ENCODE peak calls at places on chromosome 1, in eight cellular contexts. X, G, P, U, L, N, Q and Z are unnamed samples. For H3K36me3, the result is how much of the 10 kb centered on the place peaks cover.

GRCh38 chr1:59990470-59990869 is 63.9 kb upstream of the CYP2J2 start:
- DNase-seq in U (no peak), P (no peak), G (no peak), Q (no peak), L (no peak), N (peak), X (no peak), Z (no peak)

GRCh38 chr1:210332233-210332632 is 3.5 kb downstream of the HHAT start:
- DNase-seq in L (no peak), G (no peak), N (no peak), U (no peak), X (peak), Q (no peak), P (no peak), Z (no peak)

GRCh38 chr1:227788279-227789041 is 27.0 kb upstream of the PRSS38 start:
- DNase-seq in P (peak), X (peak), Q (peak), N (no peak), U (peak), G (peak), L (peak), Z (peak)

GRCh38 chr1:42529724-42530161 is 66.7 kb downstream of the CCDC30 start:
- DNase-seq in P (no peak), X (peak), G (no peak), Q (no peak), L (no peak), U (no peak), N (no peak), Z (peak)

GRCh38 chr1:59510249-59510648 is 213.4 kb downstream of the FGGY start:
- DNase-seq in X (no peak), U (no peak), G (no peak), P (no peak), Q (no peak), N (no peak), L (no peak), Z (no peak)

GRCh38 chr1:212283741-212284140 is 1.5 kb upstream of the PPP2R5A start:
- DNase-seq in P (no peak), Q (no peak), U (no peak), L (no peak), G (no peak), N (no peak), X (peak), Z (no peak)

GRCh38 chr1:51268675-51269033 is 32.6 kb downstream of the RNF11 start:
- DNase-seq in G (no peak), N (no peak), U (no peak), L (no peak), X (no peak), Q (no peak), P (no peak), Z (peak)

GRCh38 chr1:1510912-1511532 is 940 bp upstream of the ATAD3A start:
- DNase-seq in X (peak), N (peak), G (peak), L (peak), Q (peak), P (peak), U (peak), Z (peak)

GRCh38 chr1:159171254-159171687 is at the start of gene CADM3:
- DNase-seq in Q (peak), U (no peak), P (no peak), X (no peak), N (peak), G (peak), L (peak), Z (no peak)

GRCh38 chr1:207854001-207854400 is 56.9 kb downstream of the CD34 start:
- DNase-seq in N (no peak), X (no peak), Q (no peak), P (no peak), U (no peak), G (no peak), L (no peak), Z (no peak)

GRCh38 chr1:67717876-67718275 is 32.9 kb downstream of the GADD45A start:
- DNase-seq in P (no peak), U (no peak), L (no peak), Q (no peak), X (peak), G (no peak), N (no peak), Z (peak)

GRCh38 chr1:44029911-44030605 is 1.2 kb downstream of the SLC6A9 start:
- DNase-seq in Q (peak), N (peak), U (peak), G (peak), L (peak), P (peak), X (peak), Z (peak)

GRCh38 chr1:24726741-24727140 is 18.5 kb upstream of the CLIC4 start:
- DNase-seq in N (no peak), P (peak), X (no peak), L (no peak), Q (no peak), U (no peak), G (no peak), Z (no peak)

GRCh38 chr1:220783453-220783852 is 3.3 kb upstream of the MTARC1 start:
- DNase-seq in Q (no peak), U (no peak), G (no peak), P (no peak), X (no peak), L (no peak), N (no peak), Z (no peak)

GRCh38 chr1:25743164-25744139 is 56.5 kb upstream of the SELENON start:
- DNase-seq in N (no peak), U (no peak), Q (no peak), G (peak), X (no peak), L (no peak), P (no peak), Z (peak)

GRCh38 chr1:111924786-111925185 is 64.7 kb downstream of the KCND3 start:
- DNase-seq in X (no peak), P (no peak), Q (no peak), U (no peak), N (no peak), G (no peak), L (no peak), Z (no peak)

GRCh38 chr1:2257245-2257627 is 29.1 kb downstream of the SKI start:
- DNase-seq in Q (peak), N (no peak), X (no peak), L (peak), P (no peak), U (no peak), G (no peak), Z (peak)

GRCh38 chr1:218772575-218772974 is 401.1 kb upstream of the LYPLAL1 start:
- DNase-seq in G (no peak), P (no peak), X (peak), U (no peak), L (no peak), Q (no peak), N (no peak), Z (peak)

GRCh38 chr1:118949317-118949716 is 38.8 kb downstream of the TBX15 start:
- DNase-seq in N (no peak), G (no peak), L (no peak), P (no peak), Q (no peak), X (no peak), U (no peak), Z (peak)

GRCh38 chr1:115112496-115113375 is 23.4 kb upstream of the TSPAN2 start:
- DNase-seq in X (peak), P (peak), G (peak), N (peak), Q (peak), L (peak), U (peak), Z (peak)

GRCh38 chr1:61323681-61324328 is 241.4 kb downstream of the NFIA start:
- DNase-seq in Q (no peak), X (peak), G (no peak), N (no peak), L (no peak), P (no peak), U (no peak), Z (no peak)

GRCh38 chr1:46284597-46285564 is 18.5 kb downstream of the LRRC41 start:
- DNase-seq in U (no peak), L (no peak), G (peak), N (no peak), X (no peak), P (no peak), Q (no peak), Z (peak)

GRCh38 chr1:37149296-37149695 is 115.0 kb upstream of the GRIK3 start:
- DNase-seq in Q (no peak), P (no peak), U (no peak), X (no peak), N (no peak), L (no peak), G (no peak), Z (no peak)

GRCh38 chr1:37147397-37147831 is 113.1 kb upstream of the GRIK3 start:
- DNase-seq in X (no peak), L (no peak), G (no peak), N (no peak), U (no peak), Q (no peak), P (no peak), Z (no peak)

GRCh38 chr1:37146071-37146470 is 111.8 kb upstream of the GRIK3 start:
- DNase-seq in N (no peak), P (peak), G (no peak), L (no peak), U (no peak), X (no peak), Q (peak), Z (no peak)

GRCh38 chr1:37150986-37151385 is 116.7 kb upstream of the GRIK3 start:
- DNase-seq in X (no peak), Q (no peak), G (no peak), U (no peak), N (no peak), L (no peak), P (no peak), Z (no peak)

DNA sequence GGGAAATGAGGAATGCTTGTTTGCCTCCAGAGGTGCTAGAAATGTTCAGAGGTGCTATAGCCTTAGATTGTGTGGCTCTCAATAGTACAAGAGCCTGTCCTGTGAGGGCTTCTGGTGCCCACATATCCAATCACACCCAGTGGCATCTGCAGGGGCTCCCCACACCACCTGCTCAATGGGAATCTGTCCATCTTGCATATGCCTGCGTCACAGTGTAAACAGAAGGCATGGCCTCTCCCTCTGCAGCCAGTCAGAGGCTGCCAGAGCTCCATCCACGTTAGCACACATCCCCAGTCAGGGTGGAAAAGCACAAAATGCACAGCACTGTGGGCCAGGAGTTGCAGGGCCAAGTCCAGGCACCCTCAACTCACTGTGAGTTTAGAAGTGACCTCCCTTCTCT is 113.6 kb upstream of the GRIK3 start:
- DNase-seq in Q (no peak), L (no peak), P (no peak), U (no peak), X (no peak), N (no peak), G (no peak), Z (no peak)
- TF ChIP-seq EZH2phosphoT487 in Q (no peak), L (no peak), P (no peak), U (no peak), X (no peak), N (no peak), G (no peak), Z (no peak)

GRCh38 chr1:11924334-11925195 is 1.7 kb downstream of the KIAA2013 start:
- DNase-seq in L (no peak), G (no peak), P (peak), X (no peak), N (no peak), Q (no peak), U (no peak), Z (peak)

GRCh38 chr1:11925938-11926292 is 312 bp downstream of the KIAA2013 start:
- DNase-seq in X (no peak), L (no peak), U (no peak), Q (no peak), N (no peak), G (no peak), P (no peak), Z (peak)

GRCh38 chr1:11921022-11921421 is 5.2 kb downstream of the KIAA2013 start:
- DNase-seq in X (no peak), G (no peak), L (no peak), U (no peak), P (no peak), Q (peak), N (no peak), Z (no peak)

GRCh38 chr1:11923827-11924113 is 2.5 kb downstream of the KIAA2013 start:
- DNase-seq in L (no peak), N (no peak), P (no peak), G (no peak), X (no peak), U (no peak), Q (no peak), Z (no peak)

GRCh38 chr1:11923069-11923826 is 3.0 kb downstream of the KIAA2013 start:
- DNase-seq in X (no peak), G (no peak), Q (no peak), P (no peak), L (no peak), U (no peak), N (no peak), Z (no peak)
- H3K36me3 ChIP-seq in X (under half), G (under half), Q (under half), P (half or more), L (under half), U (under half), N (under half), Z (under half)

DNA sequence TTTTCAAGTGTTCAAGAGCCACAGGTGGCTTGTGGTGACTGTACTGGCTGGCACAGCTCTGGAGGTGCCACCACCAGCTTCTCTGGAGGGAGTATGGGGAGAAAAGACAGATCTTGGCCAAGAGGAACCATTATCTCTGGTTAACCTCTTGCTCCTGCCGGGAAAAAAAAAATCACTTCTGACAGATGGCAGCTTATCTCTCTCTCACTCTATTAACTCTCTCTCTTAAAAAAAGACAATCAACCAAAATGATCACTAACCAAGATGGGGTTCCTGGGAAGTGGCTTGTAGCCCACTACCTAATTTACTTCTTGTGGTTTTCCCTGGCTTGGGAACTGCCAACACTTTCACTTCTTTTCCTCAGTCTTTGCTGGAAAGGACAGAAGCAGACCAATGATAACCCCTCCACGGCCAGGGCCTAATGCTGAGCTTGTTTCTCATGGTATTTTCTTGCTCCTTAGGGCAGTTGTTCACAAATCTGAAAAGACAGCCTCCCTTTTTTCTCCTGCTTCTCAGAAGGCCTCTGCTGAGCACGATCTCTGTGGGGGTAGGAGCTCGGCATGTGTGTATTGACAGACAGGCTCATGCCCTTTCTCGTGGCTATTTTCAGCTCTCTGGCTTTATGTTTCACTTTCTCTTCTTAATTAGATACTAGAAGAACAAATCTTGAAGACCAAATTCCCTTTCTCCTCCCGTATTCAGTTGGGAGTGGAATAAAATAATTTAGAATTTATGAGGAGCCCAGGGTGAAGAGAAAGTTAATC is 950 bp upstream of the RIIAD1 start:
- DNase-seq in P (peak), U (no peak), G (no peak), N (no peak), Q (no peak), X (no peak), L (no peak), Z (peak)
- TF ChIP-seq EZH2phosphoT487 in P (no peak), U (no peak), G (no peak), N (no peak), Q (no peak), X (no peak), L (no peak), Z (no peak)

DNA sequence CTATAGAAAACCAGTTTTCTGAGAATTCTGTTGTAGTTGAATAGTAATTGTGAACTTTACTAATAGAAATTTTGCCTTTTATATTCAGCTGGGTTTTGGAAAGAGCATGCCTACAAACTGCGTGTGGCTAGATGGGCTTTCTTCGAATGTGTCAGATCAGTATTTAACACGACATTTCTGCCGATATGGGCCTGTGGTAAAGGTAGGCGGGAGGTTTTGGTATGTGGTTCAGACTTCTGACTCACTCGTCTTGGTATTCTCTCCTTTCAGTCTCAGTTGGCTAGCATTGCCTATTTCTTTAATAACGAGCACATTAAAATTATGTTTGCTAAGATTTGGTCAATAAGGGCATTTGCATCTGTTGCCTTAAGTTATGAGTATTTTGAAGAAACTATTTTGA is 56.6 kb downstream of the ZBTB17 start:
- DNase-seq in L (no peak), Q (no peak), N (no peak), U (no peak), X (peak), P (no peak), G (no peak), Z (peak)
- H3K36me3 ChIP-seq in L (under half), Q (under half), N (half or more), U (under half), X (under half), P (half or more), G (under half), Z (under half)

DNA sequence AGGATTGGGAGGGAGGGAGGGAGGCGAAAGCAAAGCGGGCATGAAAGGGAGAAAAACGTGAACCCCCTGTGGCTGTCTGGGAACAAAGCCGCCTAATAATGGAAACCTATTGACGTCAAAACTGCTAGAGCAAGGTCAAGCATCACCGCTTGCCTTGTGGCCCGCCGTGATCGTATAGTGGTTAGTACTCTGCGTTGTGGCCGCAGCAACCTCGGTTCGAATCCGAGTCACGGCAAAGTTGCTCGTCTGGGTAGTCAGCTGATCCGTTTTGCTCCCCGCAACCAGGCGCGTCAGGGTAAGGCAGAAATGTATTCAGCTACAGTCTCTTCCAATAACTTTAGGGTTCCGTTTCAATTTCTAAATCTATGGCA is 99.2 kb downstream of the PRKAB2 start:
- DNase-seq in Q (peak), U (no peak), N (peak), G (no peak), L (peak), X (no peak), P (no peak), Z (no peak)
- TF ChIP-seq EZH2phosphoT487 in Q (no peak), U (no peak), N (no peak), G (no peak), L (no peak), X (no peak), P (no peak), Z (no peak)

DNA sequence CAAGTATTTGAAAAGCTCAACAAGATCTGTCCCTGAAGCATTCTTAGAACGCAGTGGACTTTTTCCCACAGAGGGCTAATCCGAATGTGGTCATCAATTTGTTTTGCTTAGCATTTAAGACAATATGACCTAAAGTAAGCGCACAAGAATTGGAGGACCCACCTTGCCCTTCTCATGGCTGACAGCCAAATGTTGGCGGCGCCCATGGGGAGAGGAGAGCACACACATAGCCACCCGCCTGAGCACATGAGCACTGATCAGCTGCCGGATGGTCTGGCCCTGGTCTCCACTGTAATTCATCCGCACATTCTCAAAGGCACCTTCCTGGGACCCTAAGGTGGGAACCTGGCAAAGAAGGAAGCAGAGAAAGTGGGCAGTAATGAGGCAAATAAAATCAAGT is 52.4 kb downstream of the UBR4 start:
- DNase-seq in Q (no peak), P (no peak), U (no peak), N (no peak), L (no peak), X (no peak), G (no peak), Z (no peak)
- H3K36me3 ChIP-seq in Q (under half), P (half or more), U (half or more), N (half or more), L (half or more), X (half or more), G (under half), Z (half or more)

GRCh38 chr1:186633101-186633500 is 47.1 kb downstream of the PTGS2 start:
- DNase-seq in G (no peak), N (no peak), X (no peak), U (no peak), L (no peak), P (no peak), Q (no peak), Z (no peak)
- TF ChIP-seq EZH2phosphoT487 in G (no peak), N (no peak), X (no peak), U (no peak), L (no peak), P (no peak), Q (no peak), Z (no peak)